ENCODE peak calls at places on chromosomes 11 and 22, in five cellular contexts. P, Z, Q, X and W are unnamed samples.

GRCh38 chr11:66368484-66368883 is 3.1 kb downstream of the SLC29A2 start:
- DNase-seq in Q (no peak), X (no peak), P (peak; percentile 59), Z (no peak), W (no peak)

GRCh38 chr11:15660496-15660895 is 545.8 kb downstream of the INSC start:
- DNase-seq in Z (no peak), P (no peak), Q (no peak), X (no peak), W (no peak)

GRCh38 chr11:123628936-123629683 is 25.3 kb downstream of the SCN3B start:
- DNase-seq in X (peak; percentile 98), P (no peak), Z (peak; percentile 81), Q (peak; percentile 22), W (no peak)

GRCh38 chr11:36231300-36231699 is 57.9 kb downstream of the COMMD9 start:
- DNase-seq in Z (no peak), X (no peak), Q (no peak), P (no peak), W (no peak)

GRCh38 chr22:41782316-41782715 is 18.2 kb upstream of the CCDC134 start:
- DNase-seq in X (no peak), Z (no peak), Q (no peak), P (no peak), W (no peak)

GRCh38 chr11:32751381-32751780 is 43.1 kb downstream of the CCDC73 start:
- DNase-seq in Z (no peak), X (no peak), Q (no peak), P (no peak), W (no peak)

GRCh38 chr22:38489561-38490133 is 16.5 kb downstream of the DDX17 start:
- DNase-seq in Q (no peak), X (no peak), P (no peak), Z (no peak), W (no peak)

GRCh38 chr11:16775604-16776283 is 37.3 kb downstream of the C11orf58 start:
- DNase-seq in Z (no peak), X (no peak), P (no peak), Q (no peak), W (no peak)

GRCh38 chr11:69637601-69637955 is 3.4 kb upstream of the CCND1 start:
- DNase-seq in P (peak; percentile 71), Z (no peak), X (no peak), Q (no peak), W (no peak)

GRCh38 chr22:49633010-49633324 is 194.7 kb downstream of the BRD1 start:
- DNase-seq in X (no peak), Q (no peak), Z (no peak), P (peak; percentile 69), W (no peak)

GRCh38 chr22:49634006-49634772 is 193.5 kb downstream of the BRD1 start:
- DNase-seq in P (peak; percentile 68), Z (no peak), Q (no peak), X (no peak), W (no peak)

GRCh38 chr22:49630448-49630946 is 197.2 kb downstream of the BRD1 start:
- DNase-seq in X (no peak), Q (no peak), Z (no peak), P (peak; percentile 62), W (no peak)

GRCh38 chr22:49629586-49630447 is 197.9 kb downstream of the BRD1 start:
- DNase-seq in Q (no peak), Z (no peak), P (peak; percentile 60), X (no peak), W (peak; percentile 39)

DNA sequence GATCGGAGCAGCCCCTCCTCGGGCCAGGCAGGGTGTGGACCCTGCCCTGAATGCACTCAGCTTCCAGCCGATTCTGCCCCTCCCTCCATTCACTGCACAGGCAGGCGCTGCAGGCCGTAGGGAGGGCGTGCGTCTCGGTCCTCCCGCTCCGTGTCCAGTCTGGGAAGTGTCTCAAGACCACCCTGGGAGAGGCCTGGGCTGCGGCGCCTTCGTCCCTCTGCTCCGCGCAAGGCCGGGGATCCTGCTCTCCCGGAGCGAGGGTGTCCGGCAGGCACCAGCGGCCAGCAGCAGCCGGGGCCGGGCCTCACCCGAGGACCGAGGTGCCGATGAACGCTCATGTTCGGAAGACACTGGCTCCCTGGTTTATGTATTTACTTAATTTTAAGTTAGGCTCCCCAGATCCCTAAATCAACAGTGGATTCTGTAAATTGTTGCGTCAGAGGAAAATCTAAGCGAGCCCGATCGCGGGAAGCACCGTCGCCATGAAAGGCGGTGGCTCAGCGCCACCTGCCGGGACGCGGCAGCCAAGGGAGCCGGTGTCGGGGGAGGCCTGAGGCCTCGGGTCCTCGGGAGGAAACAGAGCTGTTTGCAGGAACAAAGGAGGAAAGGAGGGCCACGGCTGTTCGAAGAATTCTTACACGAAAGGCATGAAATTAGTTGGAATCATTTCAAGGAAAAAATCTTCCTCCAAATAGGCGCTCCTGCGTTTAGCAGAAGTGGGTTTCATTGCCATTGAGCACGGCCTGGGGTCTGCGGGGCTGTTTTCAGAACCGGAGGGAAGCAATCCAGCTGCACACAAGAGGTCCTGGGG is 195.3 kb downstream of the BRD1 start:
- DNase-seq in X (peak; percentile 40), Q (no peak), P (peak; percentile 85), Z (peak; percentile 68), W (peak; percentile 52)
- H3K9me3 ChIP-seq in X (no peaks in the 10 kb centered on the region), Q (no peaks in the 10 kb centered on the region), P (no peaks in the 10 kb centered on the region), Z (no peaks in the 10 kb centered on the region), W (no peaks in the 10 kb centered on the region)

GRCh38 chr11:103067118-103067517 is 24.8 kb downstream of the DCUN1D5 start:
- DNase-seq in P (no peak), Z (no peak), Q (no peak), X (no peak), W (no peak)
- H3K36me3 ChIP-seq in P (no peaks in the 10 kb centered on the region), Z (no peaks in the 10 kb centered on the region), Q (no peaks in the 10 kb centered on the region), X (no peaks in the 10 kb centered on the region), W (peaks cover 76% of the 10 kb centered on the region)

DNA sequence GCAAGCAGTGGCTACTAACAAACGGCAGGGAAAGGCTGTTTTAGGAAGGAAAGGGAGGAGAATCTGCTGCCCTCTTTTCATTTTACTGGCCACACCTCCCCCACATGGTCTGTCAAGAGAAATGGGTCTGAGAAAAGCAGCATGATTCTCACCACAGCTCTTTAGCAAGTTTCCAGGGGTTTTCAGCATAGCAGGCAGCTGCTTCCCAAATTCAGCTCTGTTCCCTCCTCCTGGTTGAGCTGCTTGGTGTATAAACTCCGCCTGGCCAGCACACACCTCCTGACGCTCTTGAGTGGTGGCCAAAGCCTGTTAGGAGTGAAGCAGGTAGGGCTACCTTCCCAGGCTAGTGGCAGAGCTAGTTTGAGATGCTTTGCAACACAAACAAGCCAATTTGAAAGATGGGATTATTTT is 438.5 kb upstream of the CCDC90B start:
- DNase-seq in Z (no peak), P (no peak), X (peak; percentile 15), Q (no peak), W (no peak)
- H3K4me3 ChIP-seq in Z (no peak overlapping the region), P (no peak overlapping the region), X (no peak overlapping the region), Q (peak overlapping the region; percentile 26), W (no peak overlapping the region)

DNA sequence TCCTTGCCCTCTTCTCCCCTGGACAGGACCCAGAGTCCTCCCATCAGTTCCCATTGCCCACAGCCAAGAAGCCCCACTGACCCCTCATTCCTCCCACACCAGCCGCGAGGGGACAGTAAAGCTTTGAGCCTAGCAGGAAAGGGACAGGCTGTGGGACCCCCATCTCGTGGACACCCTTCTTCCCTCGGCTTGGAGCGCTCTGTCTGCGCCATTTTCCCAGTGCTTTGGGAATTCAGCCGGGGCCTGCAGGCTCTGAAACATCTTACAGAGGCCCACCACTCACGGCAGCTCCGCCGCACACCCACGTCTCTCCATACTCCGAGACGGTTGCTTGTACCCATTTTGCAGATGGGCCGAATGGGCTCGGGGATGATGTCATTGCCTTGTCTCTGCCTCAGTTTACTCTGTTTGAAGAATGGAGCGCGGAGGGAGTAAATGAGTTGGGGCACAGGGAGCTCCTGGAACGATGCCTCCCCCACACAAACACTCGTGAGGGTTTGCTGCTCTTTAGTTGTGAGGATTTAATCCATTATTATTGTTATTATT is 447.7 kb downstream of the TBC1D22A start:
- DNase-seq in Z (no peak), X (no peak), P (no peak), Q (peak; percentile 6), W (no peak)
- H3K9me3 ChIP-seq in Z (no peaks in the 10 kb centered on the region), X (no peaks in the 10 kb centered on the region), P (no peaks in the 10 kb centered on the region), Q (no peaks in the 10 kb centered on the region), W (no peaks in the 10 kb centered on the region)

DNA sequence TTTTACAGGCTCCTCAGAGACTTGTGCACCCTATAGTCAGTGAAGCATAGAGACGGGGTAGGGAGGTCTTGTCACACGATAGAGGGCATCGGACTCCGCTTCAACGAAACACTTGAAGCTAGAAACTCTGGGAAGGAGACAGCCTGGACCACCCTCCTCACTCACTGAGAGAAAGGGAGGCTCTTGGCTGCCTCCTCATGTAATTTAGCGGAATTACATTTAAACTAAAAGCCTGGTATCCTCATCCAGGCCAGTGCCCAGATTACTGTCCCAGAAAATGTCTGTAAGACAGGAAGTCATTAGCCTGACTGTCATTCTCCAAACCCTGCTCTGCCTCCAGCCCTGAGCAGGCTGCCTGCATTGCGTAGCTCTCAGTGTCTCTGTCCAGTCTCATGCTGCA is 36.0 kb downstream of the TTLL1 start:
- DNase-seq in P (no peak), X (no peak), Z (no peak), Q (no peak), W (no peak)
- H3K36me3 ChIP-seq in P (no peaks in the 10 kb centered on the region), X (no peaks in the 10 kb centered on the region), Z (no peaks in the 10 kb centered on the region), Q (no peaks in the 10 kb centered on the region), W (no peaks in the 10 kb centered on the region)